ENCODE peak calls at places on chromosomes 2 and 18, in eight cellular contexts. C is nucleus accumbens; H is RWPE1; Z is omental fat pad; J is activated T-helper 1 cell treated with Interleukin-2 at 50 U/mL for 16 hours; N is stimulated activated CD8-positive, alpha-beta memory T cell treated with anti-CD3 and anti-CD28 coated beads, Interleukin-7, amount 100 ng/mL, for 4 hours; M is AG10803; E is HTR-8/SVneo. S is an unnamed sample.

GRCh38 chr2:85439986-85440385 is 21.5 kb downstream of the SH2D6 start:
- DNase-seq in H (no peak), J (no peak), E (no peak), M (no peak), Z (no peak), N (no peak), C (no peak), S (no peak)

GRCh38 chr2:72994991-72995380 is 76.5 kb downstream of the SFXN5 start:
- DNase-seq in N (no peak), J (no peak), H (no peak), C (no peak), E (no peak), M (no peak), Z (no peak), S (no peak)

GRCh38 chr2:98253461-98254073 is 92.7 kb upstream of the CNGA3 start:
- DNase-seq in J (no peak), M (peak), C (no peak), E (no peak), Z (no peak), N (no peak), H (no peak), S (no peak)

GRCh38 chr2:137254081-137254480 is 488.7 kb downstream of the THSD7B start:
- DNase-seq in C (no peak), M (peak), Z (no peak), H (no peak), E (no peak), J (no peak), N (no peak), S (peak)

GRCh38 chr2:101106453-101107181 is 44.6 kb downstream of the TBC1D8 start:
- DNase-seq in C (no peak), N (no peak), E (no peak), H (no peak), Z (no peak), J (no peak), M (no peak), S (no peak)

GRCh38 chr2:5788447-5788846 is 96.3 kb downstream of the SOX11 start:
- DNase-seq in E (no peak), J (no peak), H (no peak), Z (no peak), M (no peak), C (no peak), N (no peak), S (no peak)

GRCh38 chr18:58541137-58541788 is 87.6 kb downstream of the ALPK2 start:
- DNase-seq in M (no peak), C (no peak), H (no peak), N (no peak), E (no peak), J (no peak), Z (no peak), S (no peak)

GRCh38 chr18:8988262-8988871 is 114.1 kb upstream of the NDUFV2 start:
- DNase-seq in N (peak), Z (no peak), H (peak), C (no peak), J (peak), M (peak), E (peak), S (no peak)

GRCh38 chr2:12717191-12717987 is 653 bp downstream of the TRIB2 start:
- DNase-seq in M (peak), C (no peak), N (no peak), J (peak), Z (no peak), E (peak), H (peak), S (peak)

GRCh38 chr2:6977095-6977777 is 60.0 kb downstream of the RNF144A start:
- DNase-seq in J (no peak), Z (no peak), C (no peak), M (peak), H (peak), E (no peak), N (no peak), S (no peak)

GRCh38 chr2:201403904-201404303 is 46.8 kb upstream of the FLACC1 start:
- DNase-seq in Z (no peak), E (no peak), C (no peak), J (no peak), N (no peak), M (peak), H (no peak), S (no peak)